ENCODE peak calls at places on chromosomes 4 and X, in ten cellular contexts. One of them, this sample, is unnamed.

GRCh38 chrX:3295731-3296130 is 50.7 kb downstream of the MXRA5 start:
- DNase-seq in progenitor cell of endocrine pancreas: no peak
- DNase-seq in stimulated activated CD4-positive, alpha-beta T cell treated with anti-CD3 and anti-CD28 coated beads, Interleukin-4, amount 100 ng/mL, for 1 hour: no peak
- DNase-seq in caudate nucleus: no peak
- DNase-seq in NCI-H2081: no peak
- DNase-seq in naive B cell: no peak
- DNase-seq in CD4-positive, alpha-beta T cell: no peak
- DNase-seq in central memory CD4-positive, alpha-beta T cell: no peak
- DNase-seq in memory B cell: no peak
- DNase-seq in kidney tubule cell: peak; percentile 5
- DNase-seq in this sample: peak; percentile 0

GRCh38 chr4:99808260-99808857 is 8.3 kb upstream of the DAPP1 start:
- DNase-seq in progenitor cell of endocrine pancreas: peak; percentile 52
- DNase-seq in stimulated activated CD4-positive, alpha-beta T cell treated with anti-CD3 and anti-CD28 coated beads, Interleukin-4, amount 100 ng/mL, for 1 hour: peak; percentile 68
- DNase-seq in caudate nucleus: peak; percentile 35
- DNase-seq in NCI-H2081: no peak
- DNase-seq in naive B cell: peak; percentile 68
- DNase-seq in CD4-positive, alpha-beta T cell: peak; percentile 55
- DNase-seq in central memory CD4-positive, alpha-beta T cell: peak; percentile 65
- DNase-seq in memory B cell: peak; percentile 69
- DNase-seq in kidney tubule cell: peak; percentile 73
- DNase-seq in this sample: peak; percentile 52

GRCh38 chr4:158860856-158861255 is 92.0 kb downstream of the FNIP2 start:
- DNase-seq in progenitor cell of endocrine pancreas: no peak
- DNase-seq in stimulated activated CD4-positive, alpha-beta T cell treated with anti-CD3 and anti-CD28 coated beads, Interleukin-4, amount 100 ng/mL, for 1 hour: no peak
- DNase-seq in caudate nucleus: no peak
- DNase-seq in NCI-H2081: no peak
- DNase-seq in naive B cell: no peak
- DNase-seq in CD4-positive, alpha-beta T cell: no peak
- DNase-seq in central memory CD4-positive, alpha-beta T cell: no peak
- DNase-seq in memory B cell: no peak
- DNase-seq in kidney tubule cell: no peak
- DNase-seq in this sample: no peak

GRCh38 chr4:120760047-120760446 is 162.5 kb downstream of the PRDM5 start:
- DNase-seq in progenitor cell of endocrine pancreas: no peak
- DNase-seq in stimulated activated CD4-positive, alpha-beta T cell treated with anti-CD3 and anti-CD28 coated beads, Interleukin-4, amount 100 ng/mL, for 1 hour: no peak
- DNase-seq in caudate nucleus: no peak
- DNase-seq in NCI-H2081: no peak
- DNase-seq in naive B cell: no peak
- DNase-seq in CD4-positive, alpha-beta T cell: no peak
- DNase-seq in central memory CD4-positive, alpha-beta T cell: no peak
- DNase-seq in memory B cell: no peak
- DNase-seq in kidney tubule cell: peak; percentile 11
- DNase-seq in this sample: no peak

GRCh38 chr4:108854781-108855180 is 91.9 kb upstream of the ETNPPL start:
- DNase-seq in progenitor cell of endocrine pancreas: no peak
- DNase-seq in stimulated activated CD4-positive, alpha-beta T cell treated with anti-CD3 and anti-CD28 coated beads, Interleukin-4, amount 100 ng/mL, for 1 hour: no peak
- DNase-seq in caudate nucleus: no peak
- DNase-seq in NCI-H2081: no peak
- DNase-seq in naive B cell: no peak
- DNase-seq in CD4-positive, alpha-beta T cell: no peak
- DNase-seq in central memory CD4-positive, alpha-beta T cell: no peak
- DNase-seq in memory B cell: no peak
- DNase-seq in kidney tubule cell: no peak
- DNase-seq in this sample: no peak

GRCh38 chrX:101931104-101931493 is 728 bp downstream of the ZMAT1 start:
- DNase-seq in progenitor cell of endocrine pancreas: no peak
- DNase-seq in stimulated activated CD4-positive, alpha-beta T cell treated with anti-CD3 and anti-CD28 coated beads, Interleukin-4, amount 100 ng/mL, for 1 hour: no peak
- DNase-seq in caudate nucleus: no peak
- DNase-seq in NCI-H2081: no peak
- DNase-seq in naive B cell: no peak
- DNase-seq in CD4-positive, alpha-beta T cell: no peak
- DNase-seq in central memory CD4-positive, alpha-beta T cell: no peak
- DNase-seq in memory B cell: no peak
- DNase-seq in kidney tubule cell: no peak
- DNase-seq in this sample: no peak

GRCh38 chr4:142703694-142704309 is 142.3 kb downstream of the INPP4B start:
- DNase-seq in progenitor cell of endocrine pancreas: no peak
- DNase-seq in stimulated activated CD4-positive, alpha-beta T cell treated with anti-CD3 and anti-CD28 coated beads, Interleukin-4, amount 100 ng/mL, for 1 hour: no peak
- DNase-seq in caudate nucleus: no peak
- DNase-seq in NCI-H2081: no peak
- DNase-seq in naive B cell: no peak
- DNase-seq in CD4-positive, alpha-beta T cell: no peak
- DNase-seq in central memory CD4-positive, alpha-beta T cell: peak; percentile 57
- DNase-seq in memory B cell: no peak
- DNase-seq in kidney tubule cell: no peak
- DNase-seq in this sample: peak; percentile 18

GRCh38 chr4:76589402-76589801 is 154.4 kb downstream of the SHROOM3 start:
- DNase-seq in progenitor cell of endocrine pancreas: no peak
- DNase-seq in stimulated activated CD4-positive, alpha-beta T cell treated with anti-CD3 and anti-CD28 coated beads, Interleukin-4, amount 100 ng/mL, for 1 hour: no peak
- DNase-seq in caudate nucleus: no peak
- DNase-seq in NCI-H2081: no peak
- DNase-seq in naive B cell: no peak
- DNase-seq in CD4-positive, alpha-beta T cell: no peak
- DNase-seq in central memory CD4-positive, alpha-beta T cell: no peak
- DNase-seq in memory B cell: no peak
- DNase-seq in kidney tubule cell: peak; percentile 53
- DNase-seq in this sample: peak; percentile 58

GRCh38 chrX:35149517-35149916 is 206.9 kb downstream of the FAM47B start:
- DNase-seq in progenitor cell of endocrine pancreas: no peak
- DNase-seq in stimulated activated CD4-positive, alpha-beta T cell treated with anti-CD3 and anti-CD28 coated beads, Interleukin-4, amount 100 ng/mL, for 1 hour: no peak
- DNase-seq in caudate nucleus: no peak
- DNase-seq in NCI-H2081: no peak
- DNase-seq in naive B cell: no peak
- DNase-seq in CD4-positive, alpha-beta T cell: no peak
- DNase-seq in central memory CD4-positive, alpha-beta T cell: no peak
- DNase-seq in memory B cell: no peak
- DNase-seq in kidney tubule cell: no peak
- DNase-seq in this sample: no peak

GRCh38 chr4:4758708-4759107 is 100.8 kb upstream of the MSX1 start:
- DNase-seq in progenitor cell of endocrine pancreas: no peak
- DNase-seq in stimulated activated CD4-positive, alpha-beta T cell treated with anti-CD3 and anti-CD28 coated beads, Interleukin-4, amount 100 ng/mL, for 1 hour: no peak
- DNase-seq in caudate nucleus: no peak
- DNase-seq in NCI-H2081: no peak
- DNase-seq in naive B cell: no peak
- DNase-seq in CD4-positive, alpha-beta T cell: no peak
- DNase-seq in central memory CD4-positive, alpha-beta T cell: no peak
- DNase-seq in memory B cell: no peak
- DNase-seq in kidney tubule cell: no peak
- DNase-seq in this sample: no peak

GRCh38 chr4:946103-946450 is 13.8 kb downstream of the TMEM175 start:
- DNase-seq in progenitor cell of endocrine pancreas: no peak
- DNase-seq in stimulated activated CD4-positive, alpha-beta T cell treated with anti-CD3 and anti-CD28 coated beads, Interleukin-4, amount 100 ng/mL, for 1 hour: no peak
- DNase-seq in caudate nucleus: no peak
- DNase-seq in NCI-H2081: no peak
- DNase-seq in naive B cell: no peak
- DNase-seq in CD4-positive, alpha-beta T cell: no peak
- DNase-seq in central memory CD4-positive, alpha-beta T cell: no peak
- DNase-seq in memory B cell: no peak
- DNase-seq in kidney tubule cell: no peak
- DNase-seq in this sample: no peak

GRCh38 chrX:47579537-47579936 is 2.7 kb upstream of the TIMP1 start:
- DNase-seq in progenitor cell of endocrine pancreas: no peak
- DNase-seq in stimulated activated CD4-positive, alpha-beta T cell treated with anti-CD3 and anti-CD28 coated beads, Interleukin-4, amount 100 ng/mL, for 1 hour: peak; percentile 35
- DNase-seq in caudate nucleus: no peak
- DNase-seq in NCI-H2081: no peak
- DNase-seq in naive B cell: no peak
- DNase-seq in CD4-positive, alpha-beta T cell: no peak
- DNase-seq in central memory CD4-positive, alpha-beta T cell: no peak
- DNase-seq in memory B cell: no peak
- DNase-seq in kidney tubule cell: no peak
- DNase-seq in this sample: no peak

GRCh38 chr4:179626687-179627086 is 2184.4 kb upstream of the AGA start:
- DNase-seq in progenitor cell of endocrine pancreas: no peak
- DNase-seq in stimulated activated CD4-positive, alpha-beta T cell treated with anti-CD3 and anti-CD28 coated beads, Interleukin-4, amount 100 ng/mL, for 1 hour: no peak
- DNase-seq in caudate nucleus: no peak
- DNase-seq in NCI-H2081: no peak
- DNase-seq in naive B cell: no peak
- DNase-seq in CD4-positive, alpha-beta T cell: no peak
- DNase-seq in central memory CD4-positive, alpha-beta T cell: no peak
- DNase-seq in memory B cell: no peak
- DNase-seq in kidney tubule cell: no peak
- DNase-seq in this sample: no peak

GRCh38 chrX:112087545-112087944 is 5.0 kb upstream of the TRPC5 start:
- DNase-seq in progenitor cell of endocrine pancreas: no peak
- DNase-seq in stimulated activated CD4-positive, alpha-beta T cell treated with anti-CD3 and anti-CD28 coated beads, Interleukin-4, amount 100 ng/mL, for 1 hour: no peak
- DNase-seq in caudate nucleus: no peak
- DNase-seq in NCI-H2081: no peak
- DNase-seq in naive B cell: no peak
- DNase-seq in CD4-positive, alpha-beta T cell: no peak
- DNase-seq in central memory CD4-positive, alpha-beta T cell: no peak
- DNase-seq in memory B cell: no peak
- DNase-seq in kidney tubule cell: no peak
- DNase-seq in this sample: no peak

GRCh38 chr4:163343604-163344146 is at the start of gene NPY5R:
- DNase-seq in progenitor cell of endocrine pancreas: peak; percentile 26
- DNase-seq in stimulated activated CD4-positive, alpha-beta T cell treated with anti-CD3 and anti-CD28 coated beads, Interleukin-4, amount 100 ng/mL, for 1 hour: no peak
- DNase-seq in caudate nucleus: no peak
- DNase-seq in NCI-H2081: no peak
- DNase-seq in naive B cell: no peak
- DNase-seq in CD4-positive, alpha-beta T cell: no peak
- DNase-seq in central memory CD4-positive, alpha-beta T cell: no peak
- DNase-seq in memory B cell: no peak
- DNase-seq in kidney tubule cell: no peak
- DNase-seq in this sample: no peak

GRCh38 chr4:74934822-74935326 is 2.0 kb downstream of the PARM1 start:
- DNase-seq in progenitor cell of endocrine pancreas: no peak
- DNase-seq in stimulated activated CD4-positive, alpha-beta T cell treated with anti-CD3 and anti-CD28 coated beads, Interleukin-4, amount 100 ng/mL, for 1 hour: no peak
- DNase-seq in caudate nucleus: no peak
- DNase-seq in NCI-H2081: no peak
- DNase-seq in naive B cell: no peak
- DNase-seq in CD4-positive, alpha-beta T cell: no peak
- DNase-seq in central memory CD4-positive, alpha-beta T cell: no peak
- DNase-seq in memory B cell: no peak
- DNase-seq in kidney tubule cell: no peak
- DNase-seq in this sample: no peak

GRCh38 chrX:149073464-149073863 is 431.6 kb downstream of the IDS start:
- DNase-seq in progenitor cell of endocrine pancreas: no peak
- DNase-seq in stimulated activated CD4-positive, alpha-beta T cell treated with anti-CD3 and anti-CD28 coated beads, Interleukin-4, amount 100 ng/mL, for 1 hour: no peak
- DNase-seq in caudate nucleus: no peak
- DNase-seq in NCI-H2081: no peak
- DNase-seq in naive B cell: no peak
- DNase-seq in CD4-positive, alpha-beta T cell: no peak
- DNase-seq in central memory CD4-positive, alpha-beta T cell: no peak
- DNase-seq in memory B cell: no peak
- DNase-seq in kidney tubule cell: no peak
- DNase-seq in this sample: no peak

GRCh38 chr4:66475596-66475995 is 805.3 kb upstream of the EPHA5 start:
- DNase-seq in progenitor cell of endocrine pancreas: no peak
- DNase-seq in stimulated activated CD4-positive, alpha-beta T cell treated with anti-CD3 and anti-CD28 coated beads, Interleukin-4, amount 100 ng/mL, for 1 hour: no peak
- DNase-seq in caudate nucleus: no peak
- DNase-seq in NCI-H2081: no peak
- DNase-seq in naive B cell: no peak
- DNase-seq in CD4-positive, alpha-beta T cell: no peak
- DNase-seq in central memory CD4-positive, alpha-beta T cell: no peak
- DNase-seq in memory B cell: no peak
- DNase-seq in kidney tubule cell: no peak
- DNase-seq in this sample: no peak

GRCh38 chr4:53161475-53162423 is 204.1 kb downstream of the SCFD2 start:
- DNase-seq in progenitor cell of endocrine pancreas: no peak
- DNase-seq in stimulated activated CD4-positive, alpha-beta T cell treated with anti-CD3 and anti-CD28 coated beads, Interleukin-4, amount 100 ng/mL, for 1 hour: no peak
- DNase-seq in caudate nucleus: no peak
- DNase-seq in NCI-H2081: no peak
- DNase-seq in naive B cell: no peak
- DNase-seq in CD4-positive, alpha-beta T cell: no peak
- DNase-seq in central memory CD4-positive, alpha-beta T cell: no peak
- DNase-seq in memory B cell: no peak
- DNase-seq in kidney tubule cell: no peak
- DNase-seq in this sample: no peak

GRCh38 chr4:22573198-22573597 is 57.3 kb upstream of the ADGRA3 start:
- DNase-seq in progenitor cell of endocrine pancreas: no peak
- DNase-seq in stimulated activated CD4-positive, alpha-beta T cell treated with anti-CD3 and anti-CD28 coated beads, Interleukin-4, amount 100 ng/mL, for 1 hour: no peak
- DNase-seq in caudate nucleus: peak; percentile 17
- DNase-seq in NCI-H2081: no peak
- DNase-seq in naive B cell: no peak
- DNase-seq in CD4-positive, alpha-beta T cell: no peak
- DNase-seq in central memory CD4-positive, alpha-beta T cell: no peak
- DNase-seq in memory B cell: no peak
- DNase-seq in kidney tubule cell: peak; percentile 10
- DNase-seq in this sample: peak; percentile 67

GRCh38 chrX:44503550-44503949 is 39.1 kb downstream of the FUNDC1 start:
- DNase-seq in progenitor cell of endocrine pancreas: no peak
- DNase-seq in stimulated activated CD4-positive, alpha-beta T cell treated with anti-CD3 and anti-CD28 coated beads, Interleukin-4, amount 100 ng/mL, for 1 hour: no peak
- DNase-seq in caudate nucleus: no peak
- DNase-seq in NCI-H2081: no peak
- DNase-seq in naive B cell: no peak
- DNase-seq in CD4-positive, alpha-beta T cell: no peak
- DNase-seq in central memory CD4-positive, alpha-beta T cell: no peak
- DNase-seq in memory B cell: no peak
- DNase-seq in kidney tubule cell: no peak
- DNase-seq in this sample: no peak

GRCh38 chrX:65587616-65588526 is 53.3 kb upstream of the LAS1L start:
- DNase-seq in progenitor cell of endocrine pancreas: no peak
- DNase-seq in stimulated activated CD4-positive, alpha-beta T cell treated with anti-CD3 and anti-CD28 coated beads, Interleukin-4, amount 100 ng/mL, for 1 hour: no peak
- DNase-seq in caudate nucleus: peak; percentile 0
- DNase-seq in NCI-H2081: no peak
- DNase-seq in naive B cell: no peak
- DNase-seq in CD4-positive, alpha-beta T cell: no peak
- DNase-seq in central memory CD4-positive, alpha-beta T cell: no peak
- DNase-seq in memory B cell: no peak
- DNase-seq in kidney tubule cell: peak; percentile 76
- DNase-seq in this sample: no peak

GRCh38 chrX:75156537-75156945 is 458 bp upstream of the ABCB7 start:
- DNase-seq in progenitor cell of endocrine pancreas: no peak
- DNase-seq in stimulated activated CD4-positive, alpha-beta T cell treated with anti-CD3 and anti-CD28 coated beads, Interleukin-4, amount 100 ng/mL, for 1 hour: no peak
- DNase-seq in caudate nucleus: no peak
- DNase-seq in NCI-H2081: no peak
- DNase-seq in naive B cell: peak; percentile 7
- DNase-seq in CD4-positive, alpha-beta T cell: no peak
- DNase-seq in central memory CD4-positive, alpha-beta T cell: no peak
- DNase-seq in memory B cell: peak; percentile 0
- DNase-seq in kidney tubule cell: peak; percentile 24
- DNase-seq in this sample: peak; percentile 60

GRCh38 chr4:119683518-119683917 is 54.9 kb upstream of the PDE5A start:
- DNase-seq in progenitor cell of endocrine pancreas: no peak
- DNase-seq in stimulated activated CD4-positive, alpha-beta T cell treated with anti-CD3 and anti-CD28 coated beads, Interleukin-4, amount 100 ng/mL, for 1 hour: no peak
- DNase-seq in caudate nucleus: no peak
- DNase-seq in NCI-H2081: no peak
- DNase-seq in naive B cell: no peak
- DNase-seq in CD4-positive, alpha-beta T cell: no peak
- DNase-seq in central memory CD4-positive, alpha-beta T cell: no peak
- DNase-seq in memory B cell: no peak
- DNase-seq in kidney tubule cell: no peak
- DNase-seq in this sample: no peak

GRCh38 chrX:10600479-10600878 is 19.9 kb downstream of the MID1 start:
- DNase-seq in progenitor cell of endocrine pancreas: no peak
- DNase-seq in stimulated activated CD4-positive, alpha-beta T cell treated with anti-CD3 and anti-CD28 coated beads, Interleukin-4, amount 100 ng/mL, for 1 hour: no peak
- DNase-seq in caudate nucleus: no peak
- DNase-seq in NCI-H2081: no peak
- DNase-seq in naive B cell: no peak
- DNase-seq in CD4-positive, alpha-beta T cell: no peak
- DNase-seq in central memory CD4-positive, alpha-beta T cell: no peak
- DNase-seq in memory B cell: no peak
- DNase-seq in kidney tubule cell: no peak
- DNase-seq in this sample: no peak

GRCh38 chr4:10384974-10385373 is 72.3 kb downstream of the ZNF518B start:
- DNase-seq in progenitor cell of endocrine pancreas: no peak
- DNase-seq in stimulated activated CD4-positive, alpha-beta T cell treated with anti-CD3 and anti-CD28 coated beads, Interleukin-4, amount 100 ng/mL, for 1 hour: no peak
- DNase-seq in caudate nucleus: no peak
- DNase-seq in NCI-H2081: no peak
- DNase-seq in naive B cell: no peak
- DNase-seq in CD4-positive, alpha-beta T cell: no peak
- DNase-seq in central memory CD4-positive, alpha-beta T cell: no peak
- DNase-seq in memory B cell: no peak
- DNase-seq in kidney tubule cell: no peak
- DNase-seq in this sample: no peak

GRCh38 chr4:40292313-40292759 is 42.8 kb upstream of the CHRNA9 start:
- DNase-seq in progenitor cell of endocrine pancreas: no peak
- DNase-seq in stimulated activated CD4-positive, alpha-beta T cell treated with anti-CD3 and anti-CD28 coated beads, Interleukin-4, amount 100 ng/mL, for 1 hour: no peak
- DNase-seq in caudate nucleus: no peak
- DNase-seq in NCI-H2081: no peak
- DNase-seq in naive B cell: no peak
- DNase-seq in CD4-positive, alpha-beta T cell: no peak
- DNase-seq in central memory CD4-positive, alpha-beta T cell: no peak
- DNase-seq in memory B cell: no peak
- DNase-seq in kidney tubule cell: peak; percentile 70
- DNase-seq in this sample: no peak

GRCh38 chr4:118935819-118936218 is 47.2 kb downstream of the SYNPO2 start:
- DNase-seq in progenitor cell of endocrine pancreas: no peak
- DNase-seq in stimulated activated CD4-positive, alpha-beta T cell treated with anti-CD3 and anti-CD28 coated beads, Interleukin-4, amount 100 ng/mL, for 1 hour: no peak
- DNase-seq in caudate nucleus: no peak
- DNase-seq in NCI-H2081: no peak
- DNase-seq in naive B cell: no peak
- DNase-seq in CD4-positive, alpha-beta T cell: no peak
- DNase-seq in central memory CD4-positive, alpha-beta T cell: no peak
- DNase-seq in memory B cell: no peak
- DNase-seq in kidney tubule cell: no peak
- DNase-seq in this sample: no peak